ENCODE peak calls at places on chromosomes 7 and 10, in eight cellular contexts. X, E, S, B, M, Q, A and H are unnamed samples.

GRCh38 chr7:100801833-100802568 is 25.3 kb downstream of the EPHB4 start:
- DNase-seq in X (peak; percentile 89), E (no peak), S (peak; percentile 96), B (peak; percentile 89), M (peak; percentile 90), Q (peak; percentile 91), A (peak; percentile 73), H (peak; percentile 98)

GRCh38 chr10:50885097-50885859 is at the start of gene A1CF:
- DNase-seq in X (no peak), E (no peak), S (peak; percentile 4), B (no peak), M (no peak), Q (no peak), A (no peak), H (no peak)

GRCh38 chr7:3657201-3657600 is 356.1 kb downstream of the SDK1 start:
- DNase-seq in X (no peak), E (no peak), S (no peak), B (no peak), M (no peak), Q (no peak), A (no peak), H (no peak)

GRCh38 chr7:24717694-24718320 is 39.5 kb downstream of the GSDME start:
- DNase-seq in X (no peak), E (no peak), S (no peak), B (no peak), M (no peak), Q (no peak), A (peak; percentile 56), H (no peak)

GRCh38 chr10:27661511-27662286 is 83.9 kb downstream of the MKX start:
- DNase-seq in X (no peak), E (no peak), S (no peak), B (no peak), M (no peak), Q (peak; percentile 67), A (no peak), H (no peak)

GRCh38 chr7:52777423-52777822 is 258.0 kb upstream of the POM121L12 start:
- DNase-seq in X (no peak), E (no peak), S (no peak), B (no peak), M (no peak), Q (no peak), A (no peak), H (no peak)

GRCh38 chr7:29105191-29105590 is 41.1 kb downstream of the CPVL start:
- DNase-seq in X (no peak), E (no peak), S (no peak), B (no peak), M (no peak), Q (no peak), A (no peak), H (no peak)

GRCh38 chr7:158782638-158783490 is 46.4 kb downstream of the ESYT2 start:
- DNase-seq in X (peak; percentile 75), E (no peak), S (peak; percentile 71), B (peak; percentile 16), M (no peak), Q (no peak), A (peak; percentile 56), H (no peak)

GRCh38 chr10:49783645-49784044 is 21.5 kb upstream of the OGDHL start:
- DNase-seq in X (no peak), E (no peak), S (no peak), B (no peak), M (no peak), Q (no peak), A (no peak), H (no peak)

GRCh38 chr10:15188629-15189028 is 20.1 kb upstream of the NMT2 start:
- DNase-seq in X (no peak), E (peak; percentile 12), S (no peak), B (no peak), M (no peak), Q (no peak), A (no peak), H (no peak)

GRCh38 chr10:37721100-37721499 is 136.3 kb downstream of the ZNF248 start:
- DNase-seq in X (no peak), E (no peak), S (no peak), B (no peak), M (no peak), Q (no peak), A (no peak), H (no peak)

GRCh38 chr7:148575640-148576411 is 14.7 kb upstream of the C7orf33 start:
- DNase-seq in X (peak; percentile 58), E (peak; percentile 72), S (peak; percentile 81), B (peak; percentile 69), M (peak; percentile 75), Q (peak; percentile 27), A (peak; percentile 70), H (no peak)

GRCh38 chr7:101816499-101817030 is 861 bp upstream of the CUX1 start:
- DNase-seq in X (peak; percentile 52), E (peak; percentile 20), S (peak; percentile 57), B (peak; percentile 60), M (peak; percentile 89), Q (peak; percentile 34), A (peak; percentile 38), H (no peak)